ENCODE peak calls at places on chromosomes 16 and 17, in five cellular contexts. S is cardiac muscle cell, R is kidney epithelial cell, H is HFFc6, D is heart right ventricle. M is an unnamed sample.
A peak's percentile ranks its signal among the peaks of the same experiment; 100 is the strongest.

GRCh38 chr17:41535764-41536481 is 7.8 kb upstream of the KRT19 start:
- DNase-seq in R (no peak), H (no peak), S (no peak), D (no peak), M (no peak)

GRCh38 chr17:10631048-10631700 is 25.9 kb downstream of the MYH3 start:
- DNase-seq in R (no peak), S (peak; percentile 40), D (no peak), H (peak; percentile 21), M (peak; percentile 66)

GRCh38 chr16:56911771-56912541 is 20.0 kb upstream of the HERPUD1 start:
- DNase-seq in R (no peak), S (no peak), D (peak; percentile 41), H (no peak), M (no peak)

GRCh38 chr17:29021251-29021650 is 15.4 kb upstream of the SEZ6 start:
- DNase-seq in D (no peak), R (no peak), S (no peak), H (no peak), M (no peak)

GRCh38 chr17:38562903-38563302 is 42.8 kb downstream of the SRCIN1 start:
- DNase-seq in D (no peak), R (no peak), S (no peak), H (no peak), M (no peak)

GRCh38 chr17:75625813-75626486 is 7.3 kb upstream of the SMIM5 start:
- DNase-seq in H (no peak), S (peak; percentile 75), D (no peak), R (no peak), M (peak; percentile 70)

GRCh38 chr16:9090101-9090959 is 1.1 kb upstream of the HAPSTR1 start:
- DNase-seq in H (no peak), S (peak; percentile 59), D (peak; percentile 36), R (no peak), M (peak; percentile 57)

GRCh38 chr17:7215652-7216139 is 3.9 kb downstream of the DLG4 start:
- DNase-seq in D (no peak), R (no peak), H (no peak), S (no peak), M (no peak)

GRCh38 chr17:71709271-71709670 is 411.5 kb upstream of the SOX9 start:
- DNase-seq in R (no peak), S (no peak), H (peak; percentile 5), D (no peak), M (no peak)

GRCh38 chr16:17194190-17194780 is 276.5 kb downstream of the XYLT1 start:
- DNase-seq in H (no peak), S (peak; percentile 72), D (peak; percentile 6), R (no peak), M (peak; percentile 76)

GRCh38 chr17:19270347-19270950 is 33.3 kb downstream of the EPN2 start:
- DNase-seq in S (no peak), D (no peak), R (no peak), H (no peak), M (no peak)

GRCh38 chr17:80043963-80044362 is 7.5 kb downstream of the CCDC40 start:
- DNase-seq in H (no peak), R (no peak), D (no peak), S (no peak), M (no peak)

GRCh38 chr17:18186271-18186982 is 2.8 kb downstream of the ALKBH5 start:
- DNase-seq in D (no peak), S (no peak), R (no peak), H (peak; percentile 19), M (no peak)

GRCh38 chr16:16057102-16057501 is 107.7 kb downstream of the ABCC1 start:
- DNase-seq in H (no peak), S (no peak), R (no peak), D (no peak), M (no peak)

GRCh38 chr16:48609453-48610023 is 442 bp downstream of the N4BP1 start:
- DNase-seq in D (peak; percentile 55), S (peak; percentile 80), H (peak; percentile 45), R (no peak), M (peak; percentile 79)

GRCh38 chr16:54199486-54200160 is 87.0 kb downstream of the IRX3 start:
- DNase-seq in D (no peak), S (peak; percentile 40), H (no peak), R (no peak), M (no peak)

GRCh38 chr16:84553873-84554399 is 49.5 kb upstream of the MEAK7 start:
- DNase-seq in R (no peak), H (no peak), S (no peak), D (no peak), M (no peak)

GRCh38 chr16:20938426-20938825 is 37.9 kb downstream of the LYRM1 start:
- DNase-seq in R (no peak), S (no peak), D (no peak), H (peak; percentile 59), M (no peak)

DNA sequence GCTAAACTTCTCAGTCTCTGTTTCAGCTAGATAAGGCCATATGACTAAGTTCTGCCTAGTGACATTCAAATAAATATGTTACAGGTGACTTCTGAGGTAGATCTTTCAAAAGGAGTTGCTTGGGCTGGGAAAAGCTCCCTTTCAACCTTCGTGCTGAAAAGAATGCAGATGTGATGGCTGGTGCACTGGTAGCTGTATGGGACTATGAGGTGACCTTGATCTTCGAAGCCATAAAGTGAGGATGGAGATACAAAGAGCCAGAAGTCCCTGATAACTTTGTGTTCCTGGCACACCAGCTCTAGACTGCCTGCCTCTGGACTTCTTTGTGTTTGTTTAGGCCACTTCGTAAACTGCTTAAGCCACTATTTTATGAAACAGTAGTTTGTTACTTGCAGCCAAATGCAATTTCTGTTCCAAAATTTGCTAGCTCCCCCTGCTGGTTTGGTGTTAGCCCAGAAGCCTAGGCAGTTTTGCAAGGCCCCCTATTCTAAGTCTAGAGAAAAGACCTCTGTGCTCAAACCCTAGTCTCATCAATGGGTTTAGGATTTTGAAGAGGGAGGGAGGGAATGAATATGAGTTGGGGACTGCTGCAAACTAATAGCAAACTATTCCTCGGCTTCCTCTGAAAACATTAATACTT is 23.3 kb upstream of the ERCC4 start:
- DNase-seq in R (no peak), H (no peak), S (no peak), D (no peak), M (no peak)
- TF ChIP-seq CTCF in R (peak; percentile 31), H (peak; percentile 72), S (peak; percentile 42), D (no peak), M (no peak)

GRCh38 chr17:68061512-68062313 is 26.2 kb downstream of the KPNA2 start:
- DNase-seq in S (no peak), D (no peak), R (no peak), H (peak; percentile 24), M (no peak)

GRCh38 chr17:68060336-68060735 is 24.8 kb downstream of the KPNA2 start:
- DNase-seq in H (no peak), S (no peak), R (no peak), D (no peak), M (no peak)

GRCh38 chr17:68054296-68054900 is 18.9 kb downstream of the KPNA2 start:
- DNase-seq in H (peak; percentile 41), S (no peak), R (no peak), D (peak; percentile 24), M (no peak)

GRCh38 chr17:68053237-68054030 is 17.9 kb downstream of the KPNA2 start:
- DNase-seq in S (no peak), R (no peak), D (peak; percentile 51), H (peak; percentile 35), M (no peak)

DNA sequence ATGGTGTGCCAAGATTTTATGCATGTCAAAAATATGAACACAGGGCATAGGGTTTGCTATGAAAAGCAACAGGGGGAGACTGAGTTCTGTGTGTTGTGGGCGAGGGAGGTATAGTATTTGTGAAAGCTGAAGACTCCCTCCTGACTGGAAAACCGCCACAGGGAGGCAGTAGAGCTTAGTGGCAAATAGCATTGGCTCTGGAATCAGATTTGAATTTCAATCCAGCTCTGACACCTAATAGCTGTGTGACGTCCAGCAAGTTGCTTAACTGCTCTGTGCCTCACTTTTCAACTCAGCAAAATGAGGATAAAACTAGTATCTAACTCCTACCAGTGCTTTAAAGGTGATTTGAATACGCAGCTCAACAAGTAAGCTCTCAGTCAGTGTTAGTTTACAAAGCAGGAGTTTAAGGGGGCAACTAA is 22.0 kb downstream of the KPNA2 start:
- DNase-seq in H (peak; percentile 56), R (no peak), D (no peak), S (no peak), M (no peak)
- TF ChIP-seq CTCF in H (peak; percentile 79), R (peak; percentile 49), D (peak; percentile 41), S (peak; percentile 45), M (no peak)

DNA sequence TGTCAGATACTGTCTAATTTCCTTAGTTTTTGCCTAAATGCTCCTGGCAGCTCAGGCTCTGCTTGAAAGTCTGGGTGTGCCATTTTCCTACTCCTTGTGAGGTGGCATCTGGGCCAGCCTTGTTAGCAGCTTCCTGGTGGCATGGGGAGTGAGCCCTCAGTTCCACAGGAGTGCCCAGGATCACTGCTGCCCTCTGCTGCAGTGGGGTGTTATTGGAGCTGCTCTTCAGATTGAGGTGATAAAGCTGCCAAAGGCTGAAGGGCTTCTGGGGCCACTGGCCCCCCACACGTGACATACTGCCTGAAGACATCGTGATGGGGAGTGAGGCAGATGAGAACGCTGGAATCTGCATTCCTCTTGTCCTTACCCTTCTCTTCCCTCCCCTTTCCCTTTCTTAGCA is 27.4 kb downstream of the CEP95 start:
- DNase-seq in R (no peak), D (no peak), S (no peak), H (no peak), M (no peak)
- TF ChIP-seq CTCF in R (peak; percentile 7), D (no peak), S (peak; percentile 13), H (peak; percentile 51), M (no peak)

GRCh38 chr16:69481901-69482341 is 57.5 kb downstream of the CYB5B start:
- DNase-seq in S (no peak), R (no peak), H (no peak), D (peak; percentile 89), M (no peak)
- TF ChIP-seq CTCF in S (peak; percentile 30), R (no peak), H (peak; percentile 24), D (no peak), M (no peak)

DNA sequence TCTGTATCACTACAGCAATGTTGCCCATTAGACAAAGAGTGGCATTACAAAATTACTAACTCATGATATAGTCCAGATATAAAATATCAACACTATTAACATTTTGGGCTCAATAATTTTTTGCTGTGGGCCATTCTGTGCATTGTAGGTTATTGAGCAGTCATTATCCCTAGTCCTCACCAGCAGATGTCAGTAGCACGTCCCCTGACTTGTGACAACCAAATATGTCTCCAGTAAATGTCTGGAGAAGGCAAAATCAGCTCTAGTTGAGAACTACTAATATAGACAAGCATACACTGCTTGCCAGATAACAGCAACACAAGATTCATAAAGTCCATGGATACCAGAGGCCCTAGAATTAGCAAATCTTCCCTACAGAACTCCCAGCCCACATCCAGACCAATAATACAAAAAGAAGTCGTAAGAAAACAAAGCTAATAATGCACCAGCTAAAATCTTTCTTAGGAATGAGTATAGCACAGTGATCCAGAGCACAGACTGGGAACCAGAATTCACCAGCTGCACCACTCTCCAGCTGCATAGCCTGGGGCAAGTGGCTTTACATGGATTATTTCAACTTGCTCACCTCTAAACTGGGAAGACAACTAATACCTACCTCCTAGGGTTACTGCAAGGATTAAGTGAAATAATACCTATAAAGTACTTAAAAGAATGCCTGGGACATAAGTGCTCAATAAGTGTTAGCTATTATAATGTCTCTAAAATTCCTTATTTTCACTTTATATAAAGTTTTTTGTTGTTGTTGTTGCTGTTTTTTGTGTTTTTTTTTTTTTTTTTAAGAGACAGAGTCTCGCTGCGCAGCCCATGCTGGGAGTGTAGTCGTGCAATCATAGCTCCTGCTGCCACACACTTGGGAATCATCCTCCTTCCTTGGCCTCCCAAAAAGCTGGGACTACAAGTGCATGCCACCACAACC is 23.7 kb downstream of the HELZ start:
- DNase-seq in H (peak; percentile 54), D (peak; percentile 42), R (no peak), S (peak; percentile 48), M (peak; percentile 7)
- TF ChIP-seq CTCF in H (peak; percentile 78), D (peak; percentile 62), R (no peak), S (peak; percentile 61), M (peak; percentile 45)